ENCODE peak calls at places on chromosomes 13 and 19, in six cellular contexts. One of them, this sample, is unnamed.

GRCh38 chr19:11179716-11180297 is 17.5 kb downstream of the KANK2 start:
- DNase-seq in type B pancreatic cell: no peak
- DNase-seq in GDM1: no peak
- DNase-seq in progenitor cell of endocrine pancreas: no peak
- DNase-seq in nucleus accumbens: no peak
- DNase-seq in cardiac muscle cell: no peak
- DNase-seq in this sample: no peak

GRCh38 chr19:2148482-2149135 is 2.8 kb downstream of the AP3D1 start:
- DNase-seq in cardiac muscle cell: no peak
- DNase-seq in type B pancreatic cell: no peak
- DNase-seq in nucleus accumbens: no peak
- DNase-seq in GDM1: no peak
- DNase-seq in progenitor cell of endocrine pancreas: no peak
- DNase-seq in this sample: no peak

GRCh38 chr13:31846182-31846938 is 107.0 kb downstream of the RXFP2 start:
- DNase-seq in progenitor cell of endocrine pancreas: peak
- DNase-seq in nucleus accumbens: peak
- DNase-seq in type B pancreatic cell: peak
- DNase-seq in cardiac muscle cell: peak
- DNase-seq in GDM1: peak
- DNase-seq in this sample: peak

GRCh38 chr13:110371550-110372465 is 64.7 kb downstream of the COL4A2 start:
- DNase-seq in nucleus accumbens: no peak
- DNase-seq in cardiac muscle cell: peak
- DNase-seq in progenitor cell of endocrine pancreas: no peak
- DNase-seq in type B pancreatic cell: no peak
- DNase-seq in GDM1: no peak
- DNase-seq in this sample: no peak

GRCh38 chr13:110015253-110015652 is 228.9 kb upstream of the IRS2 start:
- DNase-seq in type B pancreatic cell: no peak
- DNase-seq in nucleus accumbens: no peak
- DNase-seq in progenitor cell of endocrine pancreas: no peak
- DNase-seq in cardiac muscle cell: peak
- DNase-seq in GDM1: no peak
- DNase-seq in this sample: no peak

GRCh38 chr19:36838784-36839324 is 667 bp upstream of the ZNF790 start:
- DNase-seq in cardiac muscle cell: no peak
- DNase-seq in nucleus accumbens: no peak
- DNase-seq in type B pancreatic cell: no peak
- DNase-seq in progenitor cell of endocrine pancreas: no peak
- DNase-seq in GDM1: no peak
- DNase-seq in this sample: no peak

GRCh38 chr19:39514840-39515550 is at the start of gene SELENOV:
- DNase-seq in cardiac muscle cell: no peak
- DNase-seq in GDM1: no peak
- DNase-seq in type B pancreatic cell: no peak
- DNase-seq in progenitor cell of endocrine pancreas: peak
- DNase-seq in nucleus accumbens: no peak
- DNase-seq in this sample: no peak

GRCh38 chr13:99067160-99067985 is 89.5 kb upstream of the DOCK9 start:
- DNase-seq in type B pancreatic cell: no peak
- DNase-seq in progenitor cell of endocrine pancreas: no peak
- DNase-seq in cardiac muscle cell: peak
- DNase-seq in nucleus accumbens: no peak
- DNase-seq in GDM1: no peak
- DNase-seq in this sample: no peak

GRCh38 chr19:23002690-23003422 is at the start of gene ZNF728:
- DNase-seq in nucleus accumbens: no peak
- DNase-seq in GDM1: no peak
- DNase-seq in type B pancreatic cell: no peak
- DNase-seq in progenitor cell of endocrine pancreas: no peak
- DNase-seq in cardiac muscle cell: peak
- DNase-seq in this sample: peak

GRCh38 chr13:45769072-45769471 is 67.0 kb downstream of the CBY2 start:
- DNase-seq in nucleus accumbens: no peak
- DNase-seq in cardiac muscle cell: no peak
- DNase-seq in GDM1: no peak
- DNase-seq in progenitor cell of endocrine pancreas: no peak
- DNase-seq in type B pancreatic cell: no peak
- DNase-seq in this sample: no peak

GRCh38 chr13:100545684-100546061 is 42.9 kb downstream of the GGACT start:
- DNase-seq in type B pancreatic cell: no peak
- DNase-seq in progenitor cell of endocrine pancreas: no peak
- DNase-seq in nucleus accumbens: no peak
- DNase-seq in GDM1: no peak
- DNase-seq in cardiac muscle cell: no peak
- DNase-seq in this sample: no peak

GRCh38 chr19:19250196-19250801 is 22.8 kb downstream of the TM6SF2 start:
- DNase-seq in progenitor cell of endocrine pancreas: no peak
- DNase-seq in cardiac muscle cell: no peak
- DNase-seq in type B pancreatic cell: no peak
- DNase-seq in GDM1: no peak
- DNase-seq in nucleus accumbens: no peak
- DNase-seq in this sample: no peak

GRCh38 chr13:48564046-48564445 is 31.2 kb upstream of the RCBTB2 start:
- DNase-seq in cardiac muscle cell: no peak
- DNase-seq in GDM1: no peak
- DNase-seq in type B pancreatic cell: no peak
- DNase-seq in nucleus accumbens: no peak
- DNase-seq in progenitor cell of endocrine pancreas: no peak
- DNase-seq in this sample: no peak

GRCh38 chr19:39937094-39937493 is 2.7 kb upstream of the FCGBP start:
- DNase-seq in nucleus accumbens: no peak
- DNase-seq in progenitor cell of endocrine pancreas: no peak
- DNase-seq in type B pancreatic cell: no peak
- DNase-seq in cardiac muscle cell: no peak
- DNase-seq in GDM1: no peak
- DNase-seq in this sample: no peak

GRCh38 chr19:35348909-35349611 is 1.4 kb downstream of the FFAR1 start:
- DNase-seq in cardiac muscle cell: no peak
- DNase-seq in nucleus accumbens: no peak
- DNase-seq in type B pancreatic cell: peak
- DNase-seq in GDM1: no peak
- DNase-seq in progenitor cell of endocrine pancreas: no peak
- DNase-seq in this sample: no peak

GRCh38 chr19:18282021-18282787 is 782 bp upstream of the JUND start:
- DNase-seq in GDM1: no peak
- DNase-seq in progenitor cell of endocrine pancreas: no peak
- DNase-seq in nucleus accumbens: no peak
- DNase-seq in cardiac muscle cell: no peak
- DNase-seq in type B pancreatic cell: no peak
- DNase-seq in this sample: no peak

GRCh38 chr13:23683084-23683483 is 112.9 kb downstream of the TNFRSF19 start:
- DNase-seq in progenitor cell of endocrine pancreas: no peak
- DNase-seq in nucleus accumbens: no peak
- DNase-seq in type B pancreatic cell: no peak
- DNase-seq in GDM1: no peak
- DNase-seq in cardiac muscle cell: no peak
- DNase-seq in this sample: no peak

GRCh38 chr13:113837554-113838355 is 26.1 kb downstream of the GAS6 start:
- DNase-seq in type B pancreatic cell: no peak
- DNase-seq in nucleus accumbens: peak
- DNase-seq in GDM1: no peak
- DNase-seq in cardiac muscle cell: peak
- DNase-seq in progenitor cell of endocrine pancreas: no peak
- DNase-seq in this sample: peak

GRCh38 chr13:82713681-82714405 is 1168.4 kb downstream of the SLITRK1 start:
- DNase-seq in cardiac muscle cell: peak
- DNase-seq in GDM1: no peak
- DNase-seq in type B pancreatic cell: no peak
- DNase-seq in progenitor cell of endocrine pancreas: no peak
- DNase-seq in nucleus accumbens: no peak
- DNase-seq in this sample: no peak

GRCh38 chr19:18433735-18434398 is 4.1 kb downstream of the ISYNA1 start:
- DNase-seq in cardiac muscle cell: peak
- DNase-seq in progenitor cell of endocrine pancreas: no peak
- DNase-seq in GDM1: no peak
- DNase-seq in nucleus accumbens: no peak
- DNase-seq in type B pancreatic cell: no peak
- DNase-seq in this sample: no peak

GRCh38 chr13:113141591-113141950 is 16.9 kb upstream of the PROZ start:
- DNase-seq in cardiac muscle cell: no peak
- DNase-seq in progenitor cell of endocrine pancreas: no peak
- DNase-seq in type B pancreatic cell: peak
- DNase-seq in nucleus accumbens: no peak
- DNase-seq in GDM1: no peak
- DNase-seq in this sample: no peak

GRCh38 chr13:46480131-46480530 is 72.8 kb upstream of the LRCH1 start:
- DNase-seq in type B pancreatic cell: no peak
- DNase-seq in cardiac muscle cell: no peak
- DNase-seq in nucleus accumbens: no peak
- DNase-seq in progenitor cell of endocrine pancreas: no peak
- DNase-seq in GDM1: no peak
- DNase-seq in this sample: no peak

GRCh38 chr19:461664-462551 is 1.1 kb upstream of the SHC2 start:
- DNase-seq in type B pancreatic cell: no peak
- DNase-seq in cardiac muscle cell: no peak
- DNase-seq in GDM1: no peak
- DNase-seq in nucleus accumbens: no peak
- DNase-seq in progenitor cell of endocrine pancreas: peak
- DNase-seq in this sample: no peak

GRCh38 chr13:72384879-72385278 is 342.6 kb downstream of the MZT1 start:
- DNase-seq in GDM1: no peak
- DNase-seq in cardiac muscle cell: peak
- DNase-seq in type B pancreatic cell: no peak
- DNase-seq in nucleus accumbens: no peak
- DNase-seq in progenitor cell of endocrine pancreas: no peak
- DNase-seq in this sample: no peak